ENCODE peak calls at places on chromosome 9, in five cellular contexts. Z is right lobe of liver, J is tibial nerve, C is GM12878, A is IMR-90. X is an unnamed sample.

GRCh38 chr9:98929866-98930265 is 13.8 kb upstream of the COL15A1 start:
- DNase-seq in Z (no peak), J (no peak), C (no peak), A (peak; percentile 25), X (no peak)

GRCh38 chr9:123102380-123103113 is 69.1 kb downstream of the GPR21 start:
- DNase-seq in Z (no peak), J (no peak), C (no peak), A (peak; percentile 40), X (no peak)

GRCh38 chr9:111161015-111161415 is 122.7 kb upstream of the LPAR1 start:
- DNase-seq in Z (no peak), J (no peak), C (no peak), A (peak; percentile 92), X (no peak)

GRCh38 chr9:111994831-111995458 is 98.3 kb downstream of the UGCG start:
- DNase-seq in Z (no peak), J (no peak), C (peak; percentile 81), A (no peak), X (no peak)

GRCh38 chr9:21970800-21971620 is 23.2 kb downstream of the CDKN2A start:
- DNase-seq in Z (no peak), J (no peak), C (no peak), A (no peak), X (no peak)

GRCh38 chr9:128702949-128703615 is 779 bp downstream of the PKN3 start:
- DNase-seq in Z (peak; percentile 64), J (no peak), C (no peak), A (no peak), X (no peak)

GRCh38 chr9:87535817-87536539 is 38.3 kb downstream of the DAPK1 start:
- DNase-seq in Z (no peak), J (no peak), C (peak; percentile 80), A (no peak), X (no peak)

GRCh38 chr9:125472926-125473701 is 211.5 kb downstream of the GAPVD1 start:
- DNase-seq in Z (no peak), J (no peak), C (no peak), A (peak; percentile 73), X (no peak)

GRCh38 chr9:96331236-96331947 is 29.4 kb upstream of the HSD17B3 start:
- DNase-seq in Z (no peak), J (no peak), C (no peak), A (peak; percentile 39), X (no peak)

GRCh38 chr9:121636411-121636865 is 15.0 kb upstream of the DAB2IP start:
- DNase-seq in Z (no peak), J (no peak), C (no peak), A (peak; percentile 46), X (no peak)

GRCh38 chr9:75120661-75121060 is 32.3 kb downstream of the OSTF1 start:
- DNase-seq in Z (no peak), J (no peak), C (no peak), A (no peak), X (no peak)

GRCh38 chr9:34459941-34460340 is 1.3 kb downstream of the DNAI1 start:
- DNase-seq in Z (no peak), J (no peak), C (no peak), A (peak; percentile 57), X (no peak)

GRCh38 chr9:92350129-92350739 is 24.5 kb downstream of the CENPP start:
- DNase-seq in Z (no peak), J (no peak), C (no peak), A (peak; percentile 74), X (no peak)

GRCh38 chr9:37582548-37583157 is 6.5 kb upstream of the FBXO10 start:
- DNase-seq in Z (no peak), J (peak; percentile 51), C (no peak), A (peak; percentile 86), X (no peak)

GRCh38 chr9:123282343-123283047 is 14.1 kb upstream of the STRBP start:
- DNase-seq in Z (no peak), J (no peak), C (no peak), A (no peak), X (peak; percentile 63)

GRCh38 chr9:100063185-100063584 is 35.6 kb downstream of the ERP44 start:
- DNase-seq in Z (no peak), J (no peak), C (no peak), A (peak; percentile 20), X (no peak)

GRCh38 chr9:129708799-129709198 is 43.4 kb downstream of the PRRX2 start:
- DNase-seq in Z (no peak), J (no peak), C (no peak), A (peak; percentile 20), X (no peak)

GRCh38 chr9:109258619-109259321 is 62.1 kb downstream of the EPB41L4B start:
- DNase-seq in Z (no peak), J (no peak), C (no peak), A (no peak), X (no peak)

GRCh38 chr9:27407966-27408365 is 111.0 kb upstream of the EQTN start:
- DNase-seq in Z (no peak), J (no peak), C (no peak), A (peak; percentile 22), X (no peak)

GRCh38 chr9:81268048-81268447 is 421.3 kb downstream of the TLE1 start:
- DNase-seq in Z (no peak), J (no peak), C (no peak), A (peak; percentile 89), X (no peak)

GRCh38 chr9:79570449-79571308 is 1.1 kb upstream of the TLE4 start:
- DNase-seq in Z (peak; percentile 60), J (peak; percentile 35), C (no peak), A (peak; percentile 63), X (peak; percentile 57)

GRCh38 chr9:23215688-23216087 is 610.4 kb downstream of the ELAVL2 start:
- DNase-seq in Z (peak; percentile 51), J (no peak), C (no peak), A (no peak), X (no peak)

GRCh38 chr9:75142208-75142607 is 53.9 kb downstream of the OSTF1 start:
- DNase-seq in Z (no peak), J (no peak), C (no peak), A (no peak), X (no peak)

GRCh38 chr9:99835581-99835980 is 13.9 kb downstream of the NR4A3 start:
- DNase-seq in Z (no peak), J (no peak), C (no peak), A (no peak), X (no peak)

DNA sequence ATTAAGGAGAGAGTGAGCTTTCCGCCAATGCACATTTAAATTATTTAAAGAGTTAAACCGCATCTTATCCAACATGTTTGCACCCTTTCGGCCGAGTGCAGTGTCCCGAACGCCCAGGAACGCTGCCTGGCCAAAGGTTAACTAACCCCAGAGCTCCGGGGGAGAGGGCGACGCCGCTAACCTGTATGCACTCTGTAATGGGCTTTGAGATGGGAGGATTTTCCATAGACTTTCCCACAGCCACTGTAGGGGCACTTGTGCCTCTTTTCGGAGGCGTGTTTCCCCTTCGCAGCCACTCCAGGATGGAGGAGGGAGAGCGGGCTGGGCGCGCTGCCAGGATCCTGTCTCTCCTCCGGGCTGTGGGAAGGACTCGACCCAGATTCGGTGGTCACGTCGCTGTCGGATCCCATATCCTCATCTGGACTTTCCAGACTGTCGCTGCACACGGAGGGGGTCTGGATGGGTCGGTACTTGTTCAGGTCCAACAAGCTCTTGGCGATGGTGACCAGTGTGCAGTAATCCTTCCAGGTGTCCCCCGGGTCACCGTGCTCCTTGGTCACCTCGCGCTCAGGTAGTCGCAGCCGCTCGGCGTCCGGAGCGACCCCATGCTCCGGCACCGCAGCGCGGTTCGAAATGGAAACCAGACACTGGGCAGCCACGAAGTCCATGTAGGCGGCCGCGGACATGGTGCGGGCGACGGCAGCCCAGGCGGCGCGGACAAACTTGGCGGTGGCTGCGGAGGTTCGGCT is 1.6 kb downstream of the KLF9 start:
- DNase-seq in Z (peak; percentile 85), J (peak; percentile 62), C (no peak), A (peak; percentile 79), X (peak; percentile 84)
- H3K4me1 ChIP-seq in Z (peaks cover 8% of the 10 kb centered on the region), J (peaks cover 36% of the 10 kb centered on the region), C (peaks cover 18% of the 10 kb centered on the region), A (peaks cover 7% of the 10 kb centered on the region), X (peaks cover 2% of the 10 kb centered on the region)

GRCh38 chr9:88749420-88749819 is 214.4 kb downstream of the NXNL2 start:
- DNase-seq in Z (no peak), J (no peak), C (no peak), A (peak; percentile 92), X (no peak)
- H3K27ac ChIP-seq in Z (no peak overlapping the region), J (no peak overlapping the region), C (no peak overlapping the region), A (peak overlapping the region; percentile 12), X (no peak overlapping the region)

GRCh38 chr9:136092741-136093140 is 2.3 kb downstream of the NACC2 start:
- DNase-seq in Z (no peak), J (no peak), C (no peak), A (no peak), X (no peak)

GRCh38 chr9:136093331-136093986 is 1.6 kb downstream of the NACC2 start:
- DNase-seq in Z (no peak), J (no peak), C (no peak), A (no peak), X (no peak)

GRCh38 chr9:136095028-136095494 is at the start of gene NACC2:
- DNase-seq in Z (peak; percentile 88), J (no peak), C (no peak), A (peak; percentile 52), X (peak; percentile 84)

GRCh38 chr9:136095495-136096058 is 488 bp upstream of the NACC2 start:
- DNase-seq in Z (no peak), J (no peak), C (no peak), A (peak; percentile 31), X (no peak)

GRCh38 chr9:136093995-136094881 is 851 bp downstream of the NACC2 start:
- DNase-seq in Z (peak; percentile 92), J (peak; percentile 60), C (no peak), A (peak; percentile 31), X (peak; percentile 78)
- TF ChIP-seq POLR2A in Z (peak; percentile 52), J (peak; percentile 24), C (peak; percentile 31), A (no peak), X (no peak)

GRCh38 chr9:133919253-133920115 is 72.6 kb downstream of the VAV2 start:
- DNase-seq in Z (no peak), J (no peak), C (no peak), A (peak; percentile 29), X (no peak)

GRCh38 chr9:133917407-133917806 is 74.7 kb downstream of the VAV2 start:
- DNase-seq in Z (no peak), J (no peak), C (no peak), A (no peak), X (no peak)

GRCh38 chr9:133916159-133916541 is 76.0 kb downstream of the VAV2 start:
- DNase-seq in Z (no peak), J (no peak), C (no peak), A (no peak), X (no peak)

GRCh38 chr9:133920471-133920870 is 71.7 kb downstream of the VAV2 start:
- DNase-seq in Z (no peak), J (no peak), C (no peak), A (no peak), X (no peak)

DNA sequence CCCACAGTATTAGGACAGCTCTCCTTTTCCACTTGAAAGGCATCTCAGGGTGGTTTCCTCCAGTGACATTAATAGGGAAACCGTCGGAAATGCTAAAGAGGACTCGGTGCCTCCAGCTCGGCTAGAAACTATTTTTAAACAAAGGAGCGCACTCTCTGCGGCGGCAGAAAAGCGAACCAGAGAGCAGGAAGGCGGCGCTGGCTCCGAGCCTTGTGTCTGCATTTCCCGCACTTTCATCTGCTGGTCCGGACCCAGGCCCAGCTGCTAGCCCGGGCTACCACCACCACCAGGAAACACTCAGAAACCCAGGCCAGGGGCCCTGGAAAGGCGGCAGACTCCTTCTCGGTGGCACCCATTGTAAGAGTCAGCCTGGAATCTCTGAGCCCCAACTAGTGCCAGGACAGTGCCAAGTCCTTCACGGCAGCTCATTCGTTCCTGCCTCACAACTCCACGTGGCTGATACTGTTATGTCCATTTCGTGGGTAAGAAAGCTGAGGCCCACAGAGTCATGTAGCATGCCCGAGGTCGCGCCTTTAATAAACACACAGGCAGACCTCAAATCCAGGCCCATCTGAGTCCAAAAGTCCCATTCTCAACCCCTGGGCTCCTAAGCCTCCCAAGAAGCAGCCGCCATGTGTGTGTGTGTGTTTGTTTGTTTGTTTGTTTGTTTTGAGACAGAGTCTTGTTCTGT is 73.9 kb downstream of the VAV2 start:
- DNase-seq in Z (no peak), J (no peak), C (no peak), A (peak; percentile 18), X (no peak)
- H3K4me1 ChIP-seq in Z (no peaks in the 10 kb centered on the region), J (peaks cover 33% of the 10 kb centered on the region), C (no peaks in the 10 kb centered on the region), A (peaks cover 25% of the 10 kb centered on the region), X (no peaks in the 10 kb centered on the region)

X was measured in Peyer's patch.